ENCODE peak calls at places on chromosome 10, in eight cellular contexts. One of them, this sample, is unnamed.

GRCh38 chr10:131899695-131900349 is 986 bp upstream of the PPP2R2D start:
- DNase-seq in psoas muscle: no peak
- DNase-seq in suprapubic skin: no peak
- DNase-seq in ascending aorta: no peak
- DNase-seq in GM23248: no peak
- DNase-seq in MM.1S: peak; percentile 7
- DNase-seq in heart right ventricle: peak; percentile 14
- DNase-seq in PC-3: no peak
- DNase-seq in this sample: no peak

GRCh38 chr10:125005312-125006187 is 63.6 kb downstream of the ZRANB1 start:
- DNase-seq in MM.1S: no peak
- DNase-seq in GM23248: no peak
- DNase-seq in PC-3: no peak
- DNase-seq in psoas muscle: no peak
- DNase-seq in heart right ventricle: no peak
- DNase-seq in ascending aorta: no peak
- DNase-seq in suprapubic skin: peak; percentile 54
- DNase-seq in this sample: no peak

GRCh38 chr10:80945267-80945880 is 407.7 kb downstream of the SH2D4B start:
- DNase-seq in PC-3: no peak
- DNase-seq in suprapubic skin: no peak
- DNase-seq in ascending aorta: no peak
- DNase-seq in GM23248: no peak
- DNase-seq in heart right ventricle: peak; percentile 12
- DNase-seq in psoas muscle: no peak
- DNase-seq in MM.1S: peak; percentile 86
- DNase-seq in this sample: no peak

GRCh38 chr10:59283456-59284082 is 78.8 kb downstream of the FAM13C start:
- DNase-seq in suprapubic skin: no peak
- DNase-seq in PC-3: peak; percentile 46
- DNase-seq in psoas muscle: peak; percentile 54
- DNase-seq in MM.1S: no peak
- DNase-seq in GM23248: no peak
- DNase-seq in ascending aorta: no peak
- DNase-seq in heart right ventricle: no peak
- DNase-seq in this sample: no peak

GRCh38 chr10:34092891-34093290 is 722.2 kb downstream of the PARD3 start:
- DNase-seq in suprapubic skin: no peak
- DNase-seq in PC-3: peak; percentile 41
- DNase-seq in ascending aorta: no peak
- DNase-seq in heart right ventricle: no peak
- DNase-seq in GM23248: peak; percentile 68
- DNase-seq in MM.1S: no peak
- DNase-seq in psoas muscle: no peak
- DNase-seq in this sample: no peak

GRCh38 chr10:117339569-117339968 is 35.7 kb downstream of the PDZD8 start:
- DNase-seq in suprapubic skin: no peak
- DNase-seq in MM.1S: no peak
- DNase-seq in ascending aorta: no peak
- DNase-seq in heart right ventricle: no peak
- DNase-seq in psoas muscle: no peak
- DNase-seq in GM23248: peak; percentile 53
- DNase-seq in PC-3: no peak
- DNase-seq in this sample: no peak

GRCh38 chr10:95419399-95419798 is 128.6 kb upstream of the PDLIM1 start:
- DNase-seq in PC-3: no peak
- DNase-seq in suprapubic skin: no peak
- DNase-seq in MM.1S: no peak
- DNase-seq in ascending aorta: no peak
- DNase-seq in GM23248: no peak
- DNase-seq in psoas muscle: no peak
- DNase-seq in heart right ventricle: no peak
- DNase-seq in this sample: no peak

GRCh38 chr10:72098301-72099053 is 10.1 kb upstream of the SPOCK2 start:
- DNase-seq in psoas muscle: no peak
- DNase-seq in heart right ventricle: no peak
- DNase-seq in ascending aorta: no peak
- DNase-seq in MM.1S: no peak
- DNase-seq in GM23248: no peak
- DNase-seq in suprapubic skin: no peak
- DNase-seq in PC-3: peak; percentile 45
- DNase-seq in this sample: no peak

GRCh38 chr10:99560277-99561126 is 27.8 kb downstream of the NKX2-3 start:
- DNase-seq in psoas muscle: no peak
- DNase-seq in heart right ventricle: peak; percentile 22
- DNase-seq in GM23248: peak; percentile 68
- DNase-seq in MM.1S: peak; percentile 12
- DNase-seq in suprapubic skin: no peak
- DNase-seq in PC-3: peak; percentile 60
- DNase-seq in ascending aorta: no peak
- DNase-seq in this sample: no peak

GRCh38 chr10:17599089-17599488 is 18.1 kb downstream of the HACD1 start:
- DNase-seq in psoas muscle: no peak
- DNase-seq in suprapubic skin: no peak
- DNase-seq in MM.1S: no peak
- DNase-seq in heart right ventricle: peak; percentile 22
- DNase-seq in GM23248: peak; percentile 28
- DNase-seq in ascending aorta: no peak
- DNase-seq in PC-3: peak; percentile 25
- DNase-seq in this sample: no peak

GRCh38 chr10:132397036-132397541 is at the start of gene PWWP2B:
- DNase-seq in heart right ventricle: no peak
- DNase-seq in ascending aorta: no peak
- DNase-seq in GM23248: peak; percentile 73
- DNase-seq in psoas muscle: peak; percentile 79
- DNase-seq in suprapubic skin: no peak
- DNase-seq in MM.1S: peak; percentile 39
- DNase-seq in PC-3: peak; percentile 19
- DNase-seq in this sample: no peak

GRCh38 chr10:12793106-12793505 is 208.4 kb downstream of the CCDC3 start:
- DNase-seq in MM.1S: no peak
- DNase-seq in suprapubic skin: no peak
- DNase-seq in psoas muscle: no peak
- DNase-seq in GM23248: no peak
- DNase-seq in PC-3: no peak
- DNase-seq in heart right ventricle: no peak
- DNase-seq in ascending aorta: no peak
- DNase-seq in this sample: no peak

GRCh38 chr10:66931949-66932343 is 6.1 kb downstream of the LRRTM3 start:
- DNase-seq in heart right ventricle: no peak
- DNase-seq in psoas muscle: no peak
- DNase-seq in MM.1S: no peak
- DNase-seq in PC-3: peak; percentile 59
- DNase-seq in suprapubic skin: no peak
- DNase-seq in ascending aorta: no peak
- DNase-seq in GM23248: no peak
- DNase-seq in this sample: no peak

GRCh38 chr10:15483215-15483970 is 112.3 kb upstream of the FAM171A1 start:
- DNase-seq in GM23248: no peak
- DNase-seq in psoas muscle: no peak
- DNase-seq in ascending aorta: no peak
- DNase-seq in PC-3: no peak
- DNase-seq in heart right ventricle: no peak
- DNase-seq in MM.1S: no peak
- DNase-seq in suprapubic skin: no peak
- DNase-seq in this sample: no peak
- H3K9me3 ChIP-seq in GM23248: no peaks in the 10 kb centered on the region
- H3K9me3 ChIP-seq in psoas muscle: no peaks in the 10 kb centered on the region
- H3K9me3 ChIP-seq in ascending aorta: no peaks in the 10 kb centered on the region
- H3K9me3 ChIP-seq in PC-3: no peaks in the 10 kb centered on the region
- H3K9me3 ChIP-seq in heart right ventricle: no peaks in the 10 kb centered on the region
- H3K9me3 ChIP-seq in MM.1S: no peaks in the 10 kb centered on the region
- H3K9me3 ChIP-seq in suprapubic skin: no peaks in the 10 kb centered on the region
- H3K9me3 ChIP-seq in this sample: no peaks in the 10 kb centered on the region

GRCh38 chr10:37639200-37639599 is 218.2 kb downstream of the ZNF248 start:
- DNase-seq in MM.1S: no peak
- DNase-seq in psoas muscle: no peak
- DNase-seq in GM23248: no peak
- DNase-seq in ascending aorta: no peak
- DNase-seq in PC-3: no peak
- DNase-seq in suprapubic skin: no peak
- DNase-seq in heart right ventricle: no peak
- DNase-seq in this sample: no peak
- H3K9me3 ChIP-seq in MM.1S: no peaks in the 10 kb centered on the region
- H3K9me3 ChIP-seq in psoas muscle: no peaks in the 10 kb centered on the region
- H3K9me3 ChIP-seq in GM23248: no peaks in the 10 kb centered on the region
- H3K9me3 ChIP-seq in ascending aorta: peaks cover 5% of the 10 kb centered on the region
- H3K9me3 ChIP-seq in PC-3: peaks cover 12% of the 10 kb centered on the region
- H3K9me3 ChIP-seq in suprapubic skin: peaks cover 7% of the 10 kb centered on the region
- H3K9me3 ChIP-seq in heart right ventricle: no peaks in the 10 kb centered on the region
- H3K9me3 ChIP-seq in this sample: no peaks in the 10 kb centered on the region

GRCh38 chr10:37816290-37816689 is 41.1 kb downstream of the ZNF248 start:
- DNase-seq in ascending aorta: no peak
- DNase-seq in MM.1S: no peak
- DNase-seq in PC-3: no peak
- DNase-seq in GM23248: no peak
- DNase-seq in heart right ventricle: no peak
- DNase-seq in suprapubic skin: no peak
- DNase-seq in psoas muscle: no peak
- DNase-seq in this sample: no peak

GRCh38 chr10:37813763-37814162 is 43.6 kb downstream of the ZNF248 start:
- DNase-seq in suprapubic skin: no peak
- DNase-seq in ascending aorta: no peak
- DNase-seq in heart right ventricle: no peak
- DNase-seq in MM.1S: no peak
- DNase-seq in PC-3: no peak
- DNase-seq in GM23248: no peak
- DNase-seq in psoas muscle: no peak
- DNase-seq in this sample: no peak

GRCh38 chr10:37812290-37812689 is 45.1 kb downstream of the ZNF248 start:
- DNase-seq in PC-3: no peak
- DNase-seq in MM.1S: no peak
- DNase-seq in psoas muscle: no peak
- DNase-seq in GM23248: no peak
- DNase-seq in suprapubic skin: no peak
- DNase-seq in ascending aorta: no peak
- DNase-seq in heart right ventricle: no peak
- DNase-seq in this sample: no peak
- H3K9me3 ChIP-seq in PC-3: peaks cover 42% of the 10 kb centered on the region
- H3K9me3 ChIP-seq in MM.1S: no peaks in the 10 kb centered on the region
- H3K9me3 ChIP-seq in psoas muscle: peaks cover 54% of the 10 kb centered on the region
- H3K9me3 ChIP-seq in GM23248: peaks cover 4% of the 10 kb centered on the region
- H3K9me3 ChIP-seq in suprapubic skin: peaks cover 35% of the 10 kb centered on the region
- H3K9me3 ChIP-seq in ascending aorta: peaks cover 74% of the 10 kb centered on the region
- H3K9me3 ChIP-seq in heart right ventricle: peaks cover 74% of the 10 kb centered on the region
- H3K9me3 ChIP-seq in this sample: peaks cover 64% of the 10 kb centered on the region

DNA sequence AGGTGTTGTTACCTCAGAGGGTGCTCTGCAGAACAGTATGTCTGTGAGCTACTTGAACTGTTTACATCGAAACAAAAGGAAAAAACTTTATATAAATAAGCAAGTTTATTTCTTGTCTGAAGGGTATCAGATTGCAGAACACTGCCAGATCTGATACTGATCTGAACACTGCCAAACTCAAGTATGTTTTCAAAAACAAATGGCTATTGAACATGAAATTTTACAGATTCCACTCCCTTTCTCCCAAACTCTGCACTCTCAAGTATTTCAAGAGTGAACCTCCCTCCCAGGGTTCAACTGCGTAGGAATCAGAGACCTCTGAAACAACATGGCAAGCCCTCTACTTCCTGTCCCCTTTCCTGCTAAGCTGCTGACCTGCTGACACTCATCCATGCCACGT is 216.6 kb downstream of the ZNF33B start:
- DNase-seq in ascending aorta: no peak
- DNase-seq in PC-3: no peak
- DNase-seq in GM23248: no peak
- DNase-seq in psoas muscle: no peak
- DNase-seq in heart right ventricle: no peak
- DNase-seq in suprapubic skin: no peak
- DNase-seq in MM.1S: no peak
- DNase-seq in this sample: no peak
- H3K9me3 ChIP-seq in ascending aorta: no peaks in the 10 kb centered on the region
- H3K9me3 ChIP-seq in PC-3: no peaks in the 10 kb centered on the region
- H3K9me3 ChIP-seq in GM23248: no peaks in the 10 kb centered on the region
- H3K9me3 ChIP-seq in psoas muscle: no peaks in the 10 kb centered on the region
- H3K9me3 ChIP-seq in heart right ventricle: no peaks in the 10 kb centered on the region
- H3K9me3 ChIP-seq in suprapubic skin: no peaks in the 10 kb centered on the region
- H3K9me3 ChIP-seq in MM.1S: no peaks in the 10 kb centered on the region
- H3K9me3 ChIP-seq in this sample: no peaks in the 10 kb centered on the region

GRCh38 chr10:37246637-37247036 is 121.2 kb downstream of the ANKRD30A start:
- DNase-seq in psoas muscle: no peak
- DNase-seq in GM23248: no peak
- DNase-seq in PC-3: no peak
- DNase-seq in ascending aorta: no peak
- DNase-seq in suprapubic skin: no peak
- DNase-seq in heart right ventricle: no peak
- DNase-seq in MM.1S: no peak
- DNase-seq in this sample: no peak
- H3K9me3 ChIP-seq in psoas muscle: no peaks in the 10 kb centered on the region
- H3K9me3 ChIP-seq in GM23248: no peaks in the 10 kb centered on the region
- H3K9me3 ChIP-seq in PC-3: no peaks in the 10 kb centered on the region
- H3K9me3 ChIP-seq in ascending aorta: no peaks in the 10 kb centered on the region
- H3K9me3 ChIP-seq in suprapubic skin: no peaks in the 10 kb centered on the region
- H3K9me3 ChIP-seq in heart right ventricle: no peaks in the 10 kb centered on the region
- H3K9me3 ChIP-seq in MM.1S: no peaks in the 10 kb centered on the region
- H3K9me3 ChIP-seq in this sample: no peaks in the 10 kb centered on the region